ENCODE peak calls at places on chromosomes 3 and 15, in eight cellular contexts. V, G, J, S, Y, C, M and I are unnamed samples.

GRCh38 chr3:156750191-156750873 is 75.8 kb upstream of the LEKR1 start:
- DNase-seq in C (no peak), J (no peak), S (no peak), G (peak; percentile 94), M (no peak), V (peak; percentile 47), Y (no peak), I (no peak)

GRCh38 chr15:32706704-32707103 is 11.1 kb upstream of the GREM1 start:
- DNase-seq in C (no peak), G (no peak), J (no peak), V (no peak), Y (no peak), M (no peak), S (no peak), I (no peak)

GRCh38 chr15:64010719-64011118 is 35.6 kb downstream of the DAPK2 start:
- DNase-seq in V (peak; percentile 79), J (peak; percentile 11), Y (peak; percentile 63), S (no peak), M (peak; percentile 61), C (peak; percentile 88), G (peak; percentile 93), I (peak; percentile 73)

GRCh38 chr3:105369501-105370371 is 3.0 kb downstream of the ALCAM start:
- DNase-seq in Y (peak; percentile 81), M (peak; percentile 15), S (peak; percentile 79), J (peak; percentile 78), C (peak; percentile 87), G (peak; percentile 41), V (peak; percentile 80), I (peak; percentile 65)

GRCh38 chr15:99015677-99016568 is 8.3 kb upstream of the PGPEP1L start:
- DNase-seq in G (no peak), V (no peak), J (no peak), Y (no peak), C (peak; percentile 57), M (no peak), S (peak; percentile 31), I (no peak)

GRCh38 chr15:48796521-48796920 is 14.3 kb downstream of the CEP152 start:
- DNase-seq in M (no peak), C (no peak), V (no peak), Y (no peak), G (peak; percentile 50), S (no peak), J (no peak), I (no peak)

GRCh38 chr3:124313621-124314020 is 321.7 kb upstream of the ROPN1 start:
- DNase-seq in Y (no peak), S (no peak), J (no peak), G (no peak), C (no peak), V (no peak), M (no peak), I (no peak)

GRCh38 chr15:98727115-98728040 is 79.0 kb downstream of the IGF1R start:
- DNase-seq in S (peak; percentile 87), C (peak; percentile 86), Y (peak; percentile 87), V (peak; percentile 96), G (peak; percentile 92), J (peak; percentile 56), M (no peak), I (peak; percentile 76)

GRCh38 chr3:56754753-56755365 is 46.9 kb downstream of the ARHGEF3 start:
- DNase-seq in V (no peak), J (peak; percentile 23), G (no peak), S (peak; percentile 32), C (no peak), M (no peak), Y (no peak), I (no peak)

GRCh38 chr3:58009749-58010535 is 1.7 kb downstream of the FLNB start:
- DNase-seq in M (no peak), J (no peak), V (no peak), G (no peak), Y (no peak), C (peak; percentile 78), S (no peak), I (peak; percentile 83)

GRCh38 chr3:169812124-169812843 is 386 bp upstream of the LRRIQ4 start:
- DNase-seq in V (peak; percentile 89), Y (peak; percentile 87), S (peak; percentile 63), C (peak; percentile 78), G (peak; percentile 67), M (peak; percentile 12), J (peak; percentile 24), I (peak; percentile 86)

GRCh38 chr15:90401499-90401898 is 13.5 kb downstream of the IQGAP1 start:
- DNase-seq in G (no peak), Y (no peak), J (no peak), S (no peak), C (no peak), V (no peak), M (no peak), I (no peak)

GRCh38 chr15:90405208-90405607 is 17.2 kb downstream of the IQGAP1 start:
- DNase-seq in C (no peak), S (no peak), Y (no peak), J (no peak), G (no peak), M (no peak), V (no peak), I (no peak)

GRCh38 chr15:90402230-90402629 is 14.2 kb downstream of the IQGAP1 start:
- DNase-seq in S (peak; percentile 44), Y (no peak), G (peak; percentile 96), J (peak; percentile 48), C (peak; percentile 58), M (no peak), V (peak; percentile 87), I (no peak)

GRCh38 chr15:90400759-90401314 is 12.8 kb downstream of the IQGAP1 start:
- DNase-seq in C (peak; percentile 83), G (peak; percentile 89), V (peak; percentile 97), M (peak; percentile 68), S (peak; percentile 78), Y (peak; percentile 58), J (peak; percentile 61), I (peak; percentile 59)

DNA sequence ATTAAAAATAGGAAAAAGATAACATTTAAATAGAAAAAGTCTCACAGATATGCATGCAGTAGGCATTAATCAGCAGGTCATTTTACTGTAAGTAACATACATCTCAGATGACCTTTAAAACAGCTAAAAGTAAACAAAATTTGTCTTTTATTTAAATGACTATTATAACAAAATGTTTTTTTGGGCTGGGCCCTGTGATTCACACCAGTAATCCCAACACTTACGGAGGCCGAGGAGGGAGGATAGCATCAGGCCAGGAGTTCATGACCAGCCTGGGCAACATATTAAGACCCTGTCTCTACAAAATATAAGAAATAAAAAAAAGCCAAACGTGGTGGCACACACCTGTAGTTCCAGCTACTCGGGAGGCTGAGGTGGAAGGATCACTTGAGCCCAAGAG is 14.8 kb downstream of the IQGAP1 start:
- DNase-seq in S (no peak), V (no peak), J (no peak), M (no peak), Y (no peak), G (peak; percentile 43), C (no peak), I (no peak)
- H3K4me1 ChIP-seq in S (peaks cover 24% of the 10 kb centered on the region), V (peaks cover 30% of the 10 kb centered on the region), J (peaks cover 39% of the 10 kb centered on the region), M (peaks cover 66% of the 10 kb centered on the region), Y (peaks cover 5% of the 10 kb centered on the region), G (peaks cover 35% of the 10 kb centered on the region), C (peaks cover 74% of the 10 kb centered on the region), I (peaks cover 37% of the 10 kb centered on the region)

GRCh38 chr3:130839815-130840214 is 54.1 kb upstream of the ATP2C1 start:
- DNase-seq in J (no peak), V (no peak), S (no peak), Y (no peak), M (no peak), G (peak; percentile 54), C (peak; percentile 45), I (no peak)
- H3K4me1 ChIP-seq in J (peaks cover 3% of the 10 kb centered on the region), V (peaks cover 17% of the 10 kb centered on the region), S (peaks cover 3% of the 10 kb centered on the region), Y (no peaks in the 10 kb centered on the region), M (no peaks in the 10 kb centered on the region), G (no peaks in the 10 kb centered on the region), C (peaks cover 12% of the 10 kb centered on the region), I (no peaks in the 10 kb centered on the region)

GRCh38 chr3:16506884-16507409 is 6.6 kb downstream of the RFTN1 start:
- DNase-seq in V (no peak), S (no peak), M (no peak), C (no peak), G (no peak), J (no peak), Y (no peak), I (no peak)
- H3K4me1 ChIP-seq in V (peaks cover 57% of the 10 kb centered on the region), S (peaks cover 15% of the 10 kb centered on the region), M (peaks cover 59% of the 10 kb centered on the region), C (peaks cover 49% of the 10 kb centered on the region), G (peaks cover 16% of the 10 kb centered on the region), J (peaks cover 24% of the 10 kb centered on the region), Y (no peaks in the 10 kb centered on the region), I (no peaks in the 10 kb centered on the region)

GRCh38 chr3:11671648-11672100 is 28.0 kb upstream of the VGLL4 start:
- DNase-seq in C (no peak), M (no peak), J (no peak), Y (no peak), V (peak; percentile 70), G (no peak), S (no peak), I (no peak)

GRCh38 chr3:11668243-11669232 is 24.8 kb upstream of the VGLL4 start:
- DNase-seq in G (no peak), M (no peak), V (no peak), Y (no peak), C (no peak), S (no peak), J (no peak), I (no peak)

GRCh38 chr3:11672396-11672795 is 28.7 kb upstream of the VGLL4 start:
- DNase-seq in V (no peak), J (no peak), G (no peak), C (no peak), M (no peak), S (no peak), Y (no peak), I (no peak)
- H3K4me1 ChIP-seq in V (no peaks in the 10 kb centered on the region), J (peaks cover 16% of the 10 kb centered on the region), G (no peaks in the 10 kb centered on the region), C (peaks cover 7% of the 10 kb centered on the region), M (no peaks in the 10 kb centered on the region), S (peaks cover 2% of the 10 kb centered on the region), Y (no peaks in the 10 kb centered on the region), I (peaks cover 32% of the 10 kb centered on the region)

DNA sequence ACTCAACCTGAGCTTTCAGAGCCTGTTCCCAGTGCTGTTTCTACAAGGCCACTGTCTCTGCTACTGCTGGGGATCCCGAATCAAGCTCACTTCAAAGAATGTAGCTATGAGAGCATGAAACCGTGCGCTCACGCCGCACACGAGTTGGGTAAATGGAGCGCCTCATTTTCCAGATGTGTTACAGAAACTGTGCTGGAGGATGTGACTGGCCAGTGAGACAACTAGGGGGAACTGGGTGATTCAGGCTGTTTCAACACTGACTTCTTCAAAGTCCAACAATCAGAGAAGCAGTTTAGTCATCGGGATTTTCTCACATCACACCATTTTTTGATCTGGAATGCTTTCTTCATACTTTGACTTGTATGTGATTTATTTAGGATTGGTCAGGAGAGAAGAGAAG is 3.5 kb downstream of the ZNF710 start:
- DNase-seq in V (peak; percentile 94), Y (no peak), M (no peak), S (peak; percentile 36), J (peak; percentile 38), C (peak; percentile 25), G (no peak), I (no peak)
- H3K4me1 ChIP-seq in V (peaks cover 20% of the 10 kb centered on the region), Y (no peaks in the 10 kb centered on the region), M (peaks cover 62% of the 10 kb centered on the region), S (peaks cover 9% of the 10 kb centered on the region), J (peaks cover 7% of the 10 kb centered on the region), C (peaks cover 16% of the 10 kb centered on the region), G (no peaks in the 10 kb centered on the region), I (peaks cover 45% of the 10 kb centered on the region)

DNA sequence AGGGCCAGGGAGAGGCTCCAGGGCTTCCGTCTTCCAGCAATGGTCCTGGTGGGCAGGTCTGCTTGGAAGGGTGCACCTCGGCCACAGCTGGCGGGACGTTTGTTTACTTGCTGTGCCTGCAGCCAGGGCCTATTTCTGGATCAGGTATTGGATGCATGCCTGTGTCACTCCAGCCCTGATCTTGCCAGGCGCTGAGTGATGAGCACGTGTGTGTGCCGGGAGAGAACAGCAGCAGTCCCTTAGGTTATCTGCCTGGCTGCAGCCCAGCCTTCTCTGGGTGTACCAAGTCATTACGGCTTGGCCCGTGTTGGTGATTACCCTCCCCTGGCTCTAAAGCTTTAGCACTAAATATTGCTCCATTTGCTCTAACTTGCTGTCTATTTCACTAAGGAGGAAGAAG is 14.9 kb downstream of the CCDC32 start:
- DNase-seq in G (no peak), Y (no peak), C (no peak), J (no peak), M (no peak), S (no peak), V (no peak), I (no peak)
- H3K4me1 ChIP-seq in G (peaks cover 4% of the 10 kb centered on the region), Y (no peaks in the 10 kb centered on the region), C (no peaks in the 10 kb centered on the region), J (no peaks in the 10 kb centered on the region), M (no peaks in the 10 kb centered on the region), S (no peaks in the 10 kb centered on the region), V (peaks cover 19% of the 10 kb centered on the region), I (no peaks in the 10 kb centered on the region)